ENCODE peak calls at places on chromosomes 2 and 18, in nine cellular contexts. X is heart right ventricle, K is epithelial cell of esophagus, U is cardiac muscle cell, Z is neural progenitor cell, G is lower leg skin, V is testis, A is transverse colon, R is bronchial epithelial cell. Q is an unnamed sample.

GRCh38 chr2:6968319-6969100 is 51.3 kb downstream of the RNF144A start:
- DNase-seq in V (no peak), U (peak; percentile 51), A (no peak), G (no peak), Z (peak; percentile 38), R (no peak), K (no peak), X (peak; percentile 48), Q (no peak)

GRCh38 chr2:238916875-238917590 is 69.1 kb downstream of the TWIST2 start:
- DNase-seq in X (no peak), A (no peak), U (no peak), R (no peak), Z (no peak), G (peak; percentile 80), K (no peak), V (no peak), Q (no peak)

GRCh38 chr2:212520340-212520739 is 18.3 kb downstream of the ERBB4 start:
- DNase-seq in G (no peak), U (no peak), A (no peak), Z (peak; percentile 33), V (no peak), R (peak; percentile 30), K (peak; percentile 32), X (no peak), Q (no peak)

GRCh38 chr2:130790808-130791616 is 35.7 kb downstream of the AMER3 start:
- DNase-seq in R (no peak), Z (no peak), K (no peak), A (no peak), G (peak; percentile 73), V (no peak), U (no peak), X (no peak), Q (no peak)

GRCh38 chr2:202632682-202633081 is 2.1 kb upstream of the FAM117B start:
- DNase-seq in X (peak; percentile 69), R (no peak), Z (no peak), G (no peak), A (no peak), V (peak; percentile 76), U (no peak), K (no peak), Q (no peak)

GRCh38 chr2:219291394-219291793 is 12.2 kb downstream of the DNAJB2 start:
- DNase-seq in Z (no peak), R (no peak), U (no peak), X (no peak), V (no peak), A (no peak), G (peak; percentile 74), K (no peak), Q (no peak)

GRCh38 chr18:28267878-28268625 is 91.1 kb upstream of the CDH2 start:
- DNase-seq in X (no peak), Z (no peak), V (no peak), A (no peak), R (peak; percentile 37), K (peak; percentile 54), G (no peak), U (no peak), Q (no peak)

GRCh38 chr18:37403788-37404187 is 161.8 kb downstream of the CELF4 start:
- DNase-seq in R (no peak), A (no peak), G (no peak), U (no peak), Z (no peak), K (no peak), V (no peak), X (no peak), Q (no peak)

GRCh38 chr2:51705418-51705817 is 673.5 kb upstream of the NRXN1 start:
- DNase-seq in A (no peak), U (no peak), Z (no peak), G (no peak), V (no peak), R (no peak), K (no peak), X (no peak), Q (no peak)

GRCh38 chr2:98123286-98123685 is 36.3 kb downstream of the VWA3B start:
- DNase-seq in K (no peak), Z (no peak), A (no peak), V (no peak), U (no peak), X (no peak), G (no peak), R (no peak), Q (no peak)

GRCh38 chr2:202871161-202872141 is at the start of gene ICA1L:
- DNase-seq in U (peak; percentile 82), V (peak; percentile 80), K (peak; percentile 42), X (peak; percentile 67), R (peak; percentile 20), A (peak; percentile 56), Z (peak; percentile 95), G (peak; percentile 87), Q (no peak)

GRCh38 chr2:138078153-138078552 is 113.9 kb downstream of the HNMT start:
- DNase-seq in G (no peak), A (no peak), U (no peak), Z (no peak), R (no peak), V (no peak), X (no peak), K (peak; percentile 58), Q (no peak)

GRCh38 chr2:224973112-224974016 is 68.9 kb downstream of the DOCK10 start:
- DNase-seq in G (no peak), A (peak; percentile 68), U (no peak), K (peak; percentile 66), R (peak; percentile 46), Z (no peak), V (no peak), X (no peak), Q (no peak)

GRCh38 chr2:132916219-132916618 is 246.2 kb upstream of the LYPD1 start:
- DNase-seq in A (no peak), Z (no peak), V (no peak), K (no peak), G (no peak), U (no peak), X (no peak), R (no peak), Q (no peak)

GRCh38 chr18:70335892-70336726 is 47.3 kb downstream of the SOCS6 start:
- DNase-seq in K (peak; percentile 97), X (no peak), A (no peak), V (no peak), Z (no peak), R (peak; percentile 98), U (no peak), G (no peak), Q (no peak)

GRCh38 chr2:96771792-96772618 is 11.3 kb downstream of the CNNM4 start:
- DNase-seq in G (no peak), A (peak; percentile 84), U (no peak), V (no peak), R (peak; percentile 72), K (peak; percentile 86), X (no peak), Z (no peak), Q (peak; percentile 90)

GRCh38 chr18:3283908-3284307 is 22.0 kb downstream of the MYL12B start:
- DNase-seq in K (no peak), X (no peak), A (no peak), R (no peak), G (no peak), U (no peak), V (no peak), Z (peak; percentile 33), Q (no peak)

GRCh38 chr2:229531594-229531993 is 182.8 kb downstream of the DNER start:
- DNase-seq in V (no peak), X (no peak), R (no peak), K (no peak), Z (no peak), G (no peak), A (no peak), U (no peak), Q (no peak)

GRCh38 chr18:8742382-8743361 is 37.3 kb downstream of the MTCL1 start:
- DNase-seq in U (no peak), A (no peak), Z (no peak), V (no peak), R (no peak), X (no peak), K (no peak), G (no peak), Q (no peak)

GRCh38 chr18:44789704-44790103 is 109.0 kb downstream of the SETBP1 start:
- DNase-seq in G (no peak), V (no peak), U (no peak), K (peak; percentile 34), X (peak; percentile 43), A (no peak), Z (peak; percentile 55), R (peak; percentile 60), Q (no peak)

GRCh38 chr2:190333928-190334327 is 9.5 kb upstream of the INPP1 start:
- DNase-seq in A (no peak), R (peak; percentile 58), U (no peak), V (no peak), Z (no peak), X (no peak), K (no peak), G (no peak), Q (no peak)

GRCh38 chr2:58870704-58871103 is 629.6 kb upstream of the FANCL start:
- DNase-seq in U (no peak), V (no peak), A (no peak), R (peak; percentile 24), K (peak; percentile 20), X (no peak), G (no peak), Z (no peak), Q (no peak)

GRCh38 chr18:3466051-3466450 is 16.1 kb downstream of the TGIF1 start:
- DNase-seq in X (peak; percentile 43), U (no peak), Z (no peak), K (peak; percentile 84), V (no peak), G (no peak), A (no peak), R (peak; percentile 84), Q (no peak)

GRCh38 chr2:177149155-177149503 is 63.5 kb upstream of the HNRNPA3 start:
- DNase-seq in G (no peak), R (no peak), U (no peak), Z (no peak), X (no peak), K (no peak), A (no peak), V (no peak), Q (no peak)
- H3K4me3 ChIP-seq in G (no peak overlapping the region), R (no peak overlapping the region), U (no peak overlapping the region), Z (peak overlapping the region; percentile 50), X (peak overlapping the region; percentile 44), K (no peak overlapping the region), A (no peak overlapping the region), V (no peak overlapping the region), Q (no peak overlapping the region)

GRCh38 chr2:67340118-67341011 is 56.8 kb upstream of the ETAA1 start:
- DNase-seq in U (peak; percentile 78), A (no peak), G (no peak), R (no peak), V (no peak), Z (no peak), X (peak; percentile 42), K (no peak), Q (no peak)
- TF ChIP-seq CTCF in U (no peak), A (no peak), G (no peak), R (no peak), V (no peak), Z (no peak), X (no peak), K (no peak), Q (no peak)

GRCh38 chr2:85765081-85765731 is 11.4 kb downstream of the ATOH8 start:
- DNase-seq in U (peak; percentile 67), Z (peak; percentile 92), K (no peak), X (no peak), A (no peak), G (no peak), R (no peak), V (no peak), Q (no peak)
- H3K4me3 ChIP-seq in U (no peak overlapping the region), Z (peak overlapping the region; percentile 55), K (no peak overlapping the region), X (no peak overlapping the region), A (no peak overlapping the region), G (no peak overlapping the region), R (no peak overlapping the region), V (no peak overlapping the region), Q (no peak overlapping the region)

GRCh38 chr2:183614797-183615429 is 490.7 kb downstream of the NUP35 start:
- DNase-seq in V (peak; percentile 82), Z (no peak), X (peak; percentile 34), R (no peak), U (peak; percentile 23), A (no peak), K (no peak), G (no peak), Q (no peak)
- TF ChIP-seq CTCF in V (no peak), Z (no peak), X (no peak), R (no peak), U (no peak), A (no peak), K (no peak), G (no peak), Q (no peak)